ENCODE peak calls at places on chromosomes 11 and 22, in five cellular contexts. N is KBM-7, L is heart left ventricle, Q is T follicular helper cell, U is B cell. H is an unnamed sample.

GRCh38 chr22:17098379-17098819 is 13.6 kb downstream of the IL17RA start:
- DNase-seq in N (peak; percentile 94), Q (no peak), U (peak; percentile 19), L (no peak), H (peak; percentile 37)

GRCh38 chr11:123011510-123011909 is 29.9 kb upstream of the BSX start:
- DNase-seq in Q (no peak), U (no peak), L (no peak), N (no peak), H (no peak)

GRCh38 chr11:68308068-68308467 is 4.3 kb upstream of the LRP5 start:
- DNase-seq in N (no peak), L (no peak), U (no peak), Q (no peak), H (no peak)

GRCh38 chr11:133793271-133793848 is 52.0 kb downstream of the SPATA19 start:
- DNase-seq in L (no peak), U (no peak), N (no peak), Q (no peak), H (no peak)

GRCh38 chr11:76642341-76642740 is 28.2 kb downstream of the LRRC32 start:
- DNase-seq in N (no peak), Q (no peak), L (no peak), U (peak; percentile 64), H (no peak)

GRCh38 chr11:94511932-94512781 is at the start of gene C11orf97:
- DNase-seq in U (peak; percentile 53), N (peak; percentile 67), Q (peak; percentile 27), L (peak; percentile 60), H (peak; percentile 43)

GRCh38 chr11:102168483-102168882 is 58.2 kb downstream of the YAP1 start:
- DNase-seq in N (no peak), L (no peak), Q (no peak), U (no peak), H (no peak)

GRCh38 chr11:6672006-6672405 is 11.1 kb downstream of the MRPL17 start:
- DNase-seq in L (no peak), U (no peak), Q (no peak), N (peak; percentile 45), H (no peak)

GRCh38 chr11:132042296-132042695 is 671.9 kb downstream of the NTM start:
- DNase-seq in Q (no peak), U (no peak), L (no peak), N (no peak), H (no peak)

GRCh38 chr11:106695506-106695905 is 322.8 kb downstream of the GUCY1A2 start:
- DNase-seq in Q (no peak), N (no peak), L (no peak), U (no peak), H (no peak)

GRCh38 chr22:20131593-20131855 is at the start of gene ZDHHC8:
- DNase-seq in Q (peak; percentile 36), N (no peak), U (peak; percentile 82), L (peak; percentile 60), H (peak; percentile 91)

GRCh38 chr11:28842716-28843115 is 734.5 kb downstream of the METTL15 start:
- DNase-seq in L (no peak), U (no peak), N (no peak), Q (no peak), H (no peak)

GRCh38 chr11:116384407-116384806 is 388.4 kb downstream of the BUD13 start:
- DNase-seq in Q (no peak), N (no peak), L (no peak), U (no peak), H (no peak)

GRCh38 chr11:69339916-69340565 is 46.1 kb downstream of the MYEOV start:
- DNase-seq in N (no peak), Q (no peak), L (no peak), U (no peak), H (no peak)

GRCh38 chr22:41846268-41847002 is 13.5 kb downstream of the SREBF2 start:
- DNase-seq in Q (no peak), L (no peak), U (no peak), N (no peak), H (no peak)

GRCh38 chr11:119615879-119616190 is 113.2 kb downstream of the NECTIN1 start:
- DNase-seq in L (no peak), N (no peak), U (no peak), Q (no peak), H (no peak)

GRCh38 chr11:94895451-94895850 is 77.9 kb downstream of the CWC15 start:
- DNase-seq in U (no peak), N (no peak), Q (no peak), L (no peak), H (no peak)

GRCh38 chr11:131692961-131693360 is 322.5 kb downstream of the NTM start:
- DNase-seq in L (no peak), U (no peak), Q (no peak), N (no peak), H (no peak)

GRCh38 chr11:20156876-20157613 is 3.2 kb downstream of the DBX1 start:
- DNase-seq in Q (peak; percentile 32), N (no peak), L (no peak), U (peak; percentile 49), H (peak; percentile 32)

GRCh38 chr22:28017859-28018258 is 98.8 kb upstream of the PITPNB start:
- DNase-seq in N (no peak), Q (no peak), U (no peak), L (peak; percentile 19), H (no peak)

GRCh38 chr22:28373841-28374240 is 305.8 kb downstream of the TTC28 start:
- DNase-seq in U (no peak), Q (no peak), N (peak; percentile 28), L (no peak), H (no peak)

GRCh38 chr11:110317516-110317932 is 21.1 kb upstream of the RDX start:
- DNase-seq in L (no peak), U (no peak), N (no peak), Q (no peak), H (no peak)

GRCh38 chr11:34792814-34793241 is 123.4 kb downstream of the APIP start:
- DNase-seq in Q (no peak), N (no peak), L (no peak), U (no peak), H (no peak)

GRCh38 chr11:43567396-43567975 is 113.1 kb upstream of the HSD17B12 start:
- DNase-seq in L (no peak), N (peak; percentile 65), Q (no peak), U (peak; percentile 30), H (peak; percentile 75)